ENCODE peak calls at places on chromosomes 12 and 14, in five cellular contexts. A is endothelial cell; K is mesenchymal stem cell; F is stimulated activated naive CD8-positive, alpha-beta T cell treated with anti-CD3 and anti-CD28 coated beads, Interleukin-15, Interleukin-2, amounts not matched to agents 100 U/mL and 50 U/mL, for 24 hours; J is D341Med. X is an unnamed sample.

GRCh38 chr12:62434504-62435336 is 31.9 kb upstream of the MON2 start:
- DNase-seq in A (no peak), J (no peak), K (no peak), F (no peak), X (no peak)

GRCh38 chr12:31201382-31201781 is 124.6 kb downstream of the SINHCAF start:
- DNase-seq in F (no peak), A (no peak), J (no peak), K (no peak), X (no peak)

GRCh38 chr14:61584258-61584657 is 111.1 kb upstream of the HIF1A start:
- DNase-seq in A (no peak), K (peak), F (no peak), J (no peak), X (no peak)

GRCh38 chr14:83777516-83777915 is 1752.4 kb upstream of the FLRT2 start:
- DNase-seq in A (no peak), F (no peak), J (no peak), K (peak), X (no peak)

GRCh38 chr12:176321-177181 is 37.4 kb downstream of the SLC6A12 start:
- DNase-seq in A (no peak), F (no peak), K (peak), J (no peak), X (no peak)

GRCh38 chr12:124123432-124124015 is 150.5 kb downstream of the ZNF664 start:
- DNase-seq in K (no peak), F (no peak), A (no peak), J (no peak), X (no peak)

GRCh38 chr14:65173973-65174693 is 71.8 kb upstream of the MAX start:
- DNase-seq in J (no peak), K (no peak), A (no peak), F (no peak), X (no peak)

GRCh38 chr14:32473476-32473875 is 144.4 kb downstream of the AKAP6 start:
- DNase-seq in K (no peak), F (no peak), J (no peak), A (no peak), X (no peak)

GRCh38 chr12:41441180-41441579 is 253.1 kb downstream of the PDZRN4 start:
- DNase-seq in K (no peak), A (no peak), F (no peak), J (no peak), X (no peak)

GRCh38 chr14:61566537-61567225 is 128.6 kb upstream of the HIF1A start:
- DNase-seq in A (no peak), K (peak), F (no peak), J (no peak), X (no peak)

GRCh38 chr14:92439551-92440344 is 73.8 kb upstream of the RIN3 start:
- DNase-seq in F (peak), K (no peak), A (no peak), J (no peak), X (peak)

GRCh38 chr12:77760271-77761025 is 70.2 kb upstream of the NAV3 start:
- DNase-seq in J (no peak), A (no peak), K (no peak), F (no peak), X (no peak)

GRCh38 chr12:93776581-93777018 is 99.4 kb downstream of the CRADD start:
- DNase-seq in A (no peak), K (peak), F (no peak), J (no peak), X (no peak)

GRCh38 chr12:66903782-66904396 is 225.0 kb upstream of the GRIP1 start:
- DNase-seq in F (no peak), K (no peak), A (no peak), J (no peak), X (no peak)

GRCh38 chr14:30243805-30244204 is 315.2 kb upstream of the G2E3 start:
- DNase-seq in F (no peak), K (no peak), A (no peak), J (no peak), X (no peak)

GRCh38 chr14:104510794-104511611 is 68.6 kb upstream of the C14orf180 start:
- DNase-seq in J (no peak), F (no peak), K (no peak), A (no peak), X (no peak)

GRCh38 chr12:117890644-117891043 is 78.1 kb downstream of the KSR2 start:
- DNase-seq in A (no peak), F (no peak), J (no peak), K (no peak), X (no peak)

GRCh38 chr12:563250-563781 is 99.9 kb downstream of the NINJ2 start:
- DNase-seq in J (no peak), F (peak), K (no peak), A (no peak), X (peak)

GRCh38 chr12:92224685-92225331 is 79.2 kb upstream of the BTG1 start:
- DNase-seq in A (no peak), F (no peak), K (peak), J (no peak), X (peak)

GRCh38 chr14:38944691-38945090 is 158.3 kb downstream of the SEC23A start:
- DNase-seq in J (no peak), A (no peak), K (no peak), F (no peak), X (no peak)

GRCh38 chr14:93330609-93331000 is 2.2 kb downstream of the BTBD7 start:
- DNase-seq in A (no peak), K (no peak), J (no peak), F (no peak), X (no peak)

GRCh38 chr12:49201595-49202295 is 12.9 kb upstream of the TUBA1A start:
- DNase-seq in F (no peak), K (peak), A (no peak), J (no peak), X (peak)